ENCODE peak calls at places on chromosomes 7 and 10, in four cellular contexts. One of them, this sample, is unnamed.

GRCh38 chr10:86107131-86107530 is 259.5 kb downstream of the GRID1 start:
- DNase-seq in mammary epithelial cell: no peak
- DNase-seq in GM23248: no peak
- DNase-seq in RWPE1: no peak
- DNase-seq in this sample: no peak

GRCh38 chr7:102079140-102080002 is 207.3 kb upstream of the SH2B2 start:
- DNase-seq in GM23248: no peak
- DNase-seq in mammary epithelial cell: no peak
- DNase-seq in RWPE1: no peak
- DNase-seq in this sample: no peak

GRCh38 chr7:129664029-129665012 is 52.8 kb downstream of the NRF1 start:
- DNase-seq in mammary epithelial cell: peak
- DNase-seq in RWPE1: peak
- DNase-seq in GM23248: peak
- DNase-seq in this sample: no peak

GRCh38 chr7:139431010-139431409 is 52.5 kb downstream of the KLRG2 start:
- DNase-seq in RWPE1: peak
- DNase-seq in GM23248: no peak
- DNase-seq in mammary epithelial cell: peak
- DNase-seq in this sample: peak

GRCh38 chr7:11005202-11005601 is 31.5 kb downstream of the PHF14 start:
- DNase-seq in mammary epithelial cell: no peak
- DNase-seq in GM23248: no peak
- DNase-seq in RWPE1: no peak
- DNase-seq in this sample: no peak

GRCh38 chr10:43854042-43854441 is 205.4 kb upstream of the ZNF32 start:
- DNase-seq in mammary epithelial cell: peak
- DNase-seq in GM23248: peak
- DNase-seq in RWPE1: peak
- DNase-seq in this sample: no peak

GRCh38 chr10:117271427-117271826 is 30.5 kb downstream of the SLC18A2 start:
- DNase-seq in GM23248: peak
- DNase-seq in RWPE1: peak
- DNase-seq in mammary epithelial cell: peak
- DNase-seq in this sample: no peak

GRCh38 chr7:954330-955238 is at the start of gene ADAP1:
- DNase-seq in mammary epithelial cell: peak
- DNase-seq in GM23248: peak
- DNase-seq in RWPE1: peak
- DNase-seq in this sample: no peak

GRCh38 chr7:141654551-141654950 is 47.4 kb downstream of the DENND11 start:
- DNase-seq in GM23248: peak
- DNase-seq in RWPE1: peak
- DNase-seq in mammary epithelial cell: peak
- DNase-seq in this sample: peak

GRCh38 chr7:81299272-81299671 is 380.4 kb upstream of the SEMA3C start:
- DNase-seq in mammary epithelial cell: peak
- DNase-seq in RWPE1: peak
- DNase-seq in GM23248: peak
- DNase-seq in this sample: peak

GRCh38 chr7:131431289-131431688 is 103.6 kb downstream of the MKLN1 start:
- DNase-seq in RWPE1: peak
- DNase-seq in GM23248: peak
- DNase-seq in mammary epithelial cell: peak
- DNase-seq in this sample: peak

GRCh38 chr10:80278480-80278879 is 11.0 kb downstream of the MAT1A start:
- DNase-seq in GM23248: no peak
- DNase-seq in RWPE1: no peak
- DNase-seq in mammary epithelial cell: no peak
- DNase-seq in this sample: no peak

GRCh38 chr7:2049782-2050510 is 182.8 kb downstream of the MAD1L1 start:
- DNase-seq in mammary epithelial cell: no peak
- DNase-seq in RWPE1: no peak
- DNase-seq in GM23248: no peak
- DNase-seq in this sample: no peak

GRCh38 chr7:105719395-105719794 is 138.1 kb upstream of the EFCAB10 start:
- DNase-seq in RWPE1: no peak
- DNase-seq in GM23248: no peak
- DNase-seq in mammary epithelial cell: no peak
- DNase-seq in this sample: no peak

GRCh38 chr10:18066947-18067346 is 73.3 kb upstream of the CACNB2 start:
- DNase-seq in mammary epithelial cell: no peak
- DNase-seq in GM23248: no peak
- DNase-seq in RWPE1: no peak
- DNase-seq in this sample: no peak

GRCh38 chr10:124627851-124628675 is 116.1 kb downstream of the FAM53B start:
- DNase-seq in RWPE1: no peak
- DNase-seq in mammary epithelial cell: no peak
- DNase-seq in GM23248: no peak
- DNase-seq in this sample: no peak

GRCh38 chr7:150909192-150909591 is 56.9 kb downstream of the AOC1 start:
- DNase-seq in mammary epithelial cell: no peak
- DNase-seq in GM23248: no peak
- DNase-seq in RWPE1: no peak
- DNase-seq in this sample: no peak

GRCh38 chr10:1155791-1156615 is 99.8 kb downstream of the WDR37 start:
- DNase-seq in GM23248: no peak
- DNase-seq in mammary epithelial cell: no peak
- DNase-seq in RWPE1: no peak
- DNase-seq in this sample: no peak

DNA sequence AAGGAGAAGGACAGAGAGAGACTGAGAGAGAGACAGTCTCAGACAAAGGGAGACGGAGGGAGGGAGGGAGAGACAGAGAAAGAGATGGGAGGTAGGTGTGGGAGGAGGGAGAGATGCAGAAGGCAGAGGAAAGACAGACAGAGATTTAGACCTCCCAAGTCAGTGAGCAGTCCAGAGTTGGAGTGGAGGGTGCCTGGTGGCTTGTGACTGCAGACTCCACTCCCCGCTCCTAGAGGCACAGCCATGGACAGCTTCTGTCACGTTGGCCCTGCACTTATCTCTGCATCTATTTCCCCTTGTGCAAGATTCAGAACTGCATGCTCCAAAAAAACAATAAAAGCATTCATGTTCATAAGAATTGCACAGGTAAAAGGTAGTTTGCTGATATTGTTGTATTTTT is 10.7 kb downstream of the IKZF1 start:
- DNase-seq in RWPE1: no peak
- DNase-seq in GM23248: no peak
- DNase-seq in mammary epithelial cell: no peak
- DNase-seq in this sample: no peak
- H3K27ac ChIP-seq in RWPE1: no peak
- H3K27ac ChIP-seq in GM23248: no peak
- H3K27ac ChIP-seq in mammary epithelial cell: no peak
- H3K27ac ChIP-seq in this sample: no peak

GRCh38 chr7:128215281-128215680 is 25.8 kb upstream of the LEP start:
- DNase-seq in RWPE1: no peak
- DNase-seq in GM23248: peak
- DNase-seq in mammary epithelial cell: peak
- DNase-seq in this sample: no peak
- H3K27ac ChIP-seq in RWPE1: no peak
- H3K27ac ChIP-seq in GM23248: peak
- H3K27ac ChIP-seq in mammary epithelial cell: no peak
- H3K27ac ChIP-seq in this sample: no peak

GRCh38 chr10:31760674-31761081 is 168.0 kb downstream of the ARHGAP12 start:
- DNase-seq in GM23248: peak
- DNase-seq in mammary epithelial cell: no peak
- DNase-seq in RWPE1: no peak
- DNase-seq in this sample: no peak
- H3K27ac ChIP-seq in GM23248: peak
- H3K27ac ChIP-seq in mammary epithelial cell: peak
- H3K27ac ChIP-seq in RWPE1: peak
- H3K27ac ChIP-seq in this sample: peak

DNA sequence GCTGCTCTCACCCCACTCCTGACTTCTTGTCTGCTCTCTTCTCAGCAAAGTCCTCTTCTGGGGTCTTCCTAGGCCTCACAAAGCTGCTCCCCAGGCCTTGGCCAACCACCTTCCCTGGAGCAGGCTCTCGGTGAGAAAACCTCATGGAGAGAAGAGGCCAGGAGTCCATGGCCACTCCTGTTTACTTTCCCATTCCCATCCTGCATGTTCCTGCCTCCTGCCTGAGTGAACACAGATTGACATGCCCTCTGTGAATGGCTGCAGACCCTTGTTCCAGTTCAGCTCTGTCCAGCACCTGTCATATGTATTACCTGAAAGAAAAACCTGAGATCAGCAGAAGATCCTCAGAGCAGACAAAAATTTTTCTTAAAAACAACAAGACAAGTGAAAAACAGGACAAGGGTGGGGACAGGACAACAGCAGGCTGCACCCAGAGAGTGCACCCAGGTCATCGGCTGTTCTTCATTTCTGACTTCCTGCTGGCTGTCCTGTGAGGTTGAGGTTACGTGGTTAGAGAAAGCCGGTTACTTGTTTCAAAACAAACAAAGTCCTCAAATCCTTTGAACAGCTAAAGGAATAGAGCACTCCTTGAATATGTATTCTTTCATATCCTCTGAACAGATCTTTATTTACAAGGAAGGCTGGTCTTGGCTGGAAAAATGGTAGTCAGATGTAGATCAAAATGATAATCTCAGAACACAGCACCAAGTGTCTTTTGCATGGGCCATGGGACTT is 34.0 kb upstream of the DLD start:
- DNase-seq in mammary epithelial cell: no peak
- DNase-seq in RWPE1: no peak
- DNase-seq in GM23248: no peak
- DNase-seq in this sample: no peak
- H3K27ac ChIP-seq in mammary epithelial cell: no peak
- H3K27ac ChIP-seq in RWPE1: no peak
- H3K27ac ChIP-seq in GM23248: no peak
- H3K27ac ChIP-seq in this sample: no peak

GRCh38 chr7:7103343-7104313 is 78.7 kb upstream of the C1GALT1 start:
- DNase-seq in mammary epithelial cell: peak
- DNase-seq in GM23248: peak
- DNase-seq in RWPE1: peak
- DNase-seq in this sample: no peak
- H3K27ac ChIP-seq in mammary epithelial cell: peak
- H3K27ac ChIP-seq in GM23248: no peak
- H3K27ac ChIP-seq in RWPE1: peak
- H3K27ac ChIP-seq in this sample: no peak

GRCh38 chr7:95589766-95590165 is 6.5 kb downstream of the PDK4 start:
- DNase-seq in GM23248: no peak
- DNase-seq in RWPE1: no peak
- DNase-seq in mammary epithelial cell: no peak
- DNase-seq in this sample: no peak

GRCh38 chr7:95590387-95591248 is 5.7 kb downstream of the PDK4 start:
- DNase-seq in mammary epithelial cell: no peak
- DNase-seq in GM23248: no peak
- DNase-seq in RWPE1: no peak
- DNase-seq in this sample: no peak

GRCh38 chr7:95592570-95592969 is 3.7 kb downstream of the PDK4 start:
- DNase-seq in GM23248: no peak
- DNase-seq in RWPE1: no peak
- DNase-seq in mammary epithelial cell: no peak
- DNase-seq in this sample: no peak

GRCh38 chr7:95586951-95587301 is 9.4 kb downstream of the PDK4 start:
- DNase-seq in RWPE1: no peak
- DNase-seq in mammary epithelial cell: no peak
- DNase-seq in GM23248: no peak
- DNase-seq in this sample: no peak

DNA sequence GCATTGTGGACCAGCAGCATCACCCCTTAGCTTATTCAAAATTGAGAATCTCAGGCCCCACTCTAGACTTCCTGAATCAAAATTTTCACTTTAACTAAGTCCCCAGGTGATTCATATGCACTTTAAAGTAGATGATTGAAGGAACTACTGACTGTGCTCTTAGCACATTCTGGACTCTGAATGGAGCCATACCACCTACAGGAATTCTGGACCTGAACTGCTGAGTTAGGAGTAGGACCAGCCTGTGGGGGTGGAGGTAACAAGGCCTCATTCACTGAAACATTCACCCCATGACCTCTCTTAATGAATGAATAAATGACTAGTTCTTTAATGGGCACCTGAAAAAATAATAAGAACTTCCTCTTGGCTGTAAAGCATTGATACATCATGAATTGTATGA is 7.3 kb downstream of the PDK4 start:
- DNase-seq in GM23248: no peak
- DNase-seq in RWPE1: no peak
- DNase-seq in mammary epithelial cell: peak
- DNase-seq in this sample: no peak
- H3K27ac ChIP-seq in GM23248: no peak
- H3K27ac ChIP-seq in RWPE1: no peak
- H3K27ac ChIP-seq in mammary epithelial cell: no peak
- H3K27ac ChIP-seq in this sample: no peak

GRCh38 chr7:116447436-116447835 is 52.1 kb upstream of the CAV2 start:
- DNase-seq in mammary epithelial cell: no peak
- DNase-seq in RWPE1: no peak
- DNase-seq in GM23248: no peak
- DNase-seq in this sample: no peak

GRCh38 chr7:116449950-116450349 is 49.6 kb upstream of the CAV2 start:
- DNase-seq in GM23248: no peak
- DNase-seq in mammary epithelial cell: no peak
- DNase-seq in RWPE1: no peak
- DNase-seq in this sample: no peak

GRCh38 chr7:116449441-116449840 is 50.1 kb upstream of the CAV2 start:
- DNase-seq in mammary epithelial cell: no peak
- DNase-seq in RWPE1: no peak
- DNase-seq in GM23248: no peak
- DNase-seq in this sample: no peak

GRCh38 chr7:116446179-116446855 is 53.2 kb upstream of the CAV2 start:
- DNase-seq in GM23248: peak
- DNase-seq in RWPE1: no peak
- DNase-seq in mammary epithelial cell: no peak
- DNase-seq in this sample: no peak

DNA sequence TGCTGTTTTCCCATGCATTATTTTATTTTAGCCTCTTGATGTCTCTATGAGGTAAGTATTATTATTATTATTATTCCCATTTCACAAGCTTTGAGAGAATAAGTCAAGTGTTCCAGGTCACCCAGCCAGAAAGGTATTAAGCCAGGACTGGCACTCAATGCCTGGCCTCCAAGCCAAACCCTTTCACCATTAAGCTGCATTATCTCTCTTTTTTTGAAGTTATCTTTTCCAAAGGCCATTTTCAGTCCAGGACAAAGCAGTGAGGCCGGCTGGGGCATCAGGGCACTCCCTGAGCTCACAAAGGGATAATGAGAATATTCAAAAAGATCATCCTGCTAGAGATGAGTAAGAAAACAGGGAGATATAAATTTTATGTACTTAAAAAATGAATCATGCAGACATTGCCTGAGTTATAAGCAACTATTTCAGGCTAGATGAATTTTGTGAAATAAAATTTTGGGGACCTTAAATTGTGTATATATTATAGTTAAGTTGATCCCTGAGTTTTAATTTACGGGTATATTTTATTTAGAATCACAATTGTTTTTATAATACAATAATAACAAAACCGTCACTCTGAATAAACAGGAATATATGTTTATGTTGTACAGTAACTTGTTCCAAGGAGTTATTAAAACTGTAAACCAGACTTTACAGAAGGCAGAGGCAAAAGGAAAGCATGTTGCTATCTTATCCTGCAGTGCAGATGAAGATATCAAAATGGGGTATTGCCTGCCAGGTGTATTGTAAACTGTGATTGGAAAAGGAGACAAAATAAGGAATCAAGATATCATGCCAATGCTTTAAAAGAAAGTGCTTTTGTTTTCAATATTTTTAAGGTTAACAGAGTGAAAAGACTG is 51.3 kb upstream of the CAV2 start:
- DNase-seq in mammary epithelial cell: no peak
- DNase-seq in GM23248: peak
- DNase-seq in RWPE1: no peak
- DNase-seq in this sample: no peak
- H3K27ac ChIP-seq in mammary epithelial cell: no peak
- H3K27ac ChIP-seq in GM23248: peak
- H3K27ac ChIP-seq in RWPE1: no peak
- H3K27ac ChIP-seq in this sample: peak